ENCODE peak calls at places on chromosomes 4 and X, in seven cellular contexts. J is kidney epithelial cell, A is OCI-LY7, M is PC-9, L is retinal pigment epithelial cell, V is Peyer's patch, O is lower lobe of right lung. Z is an unnamed sample.

GRCh38 chrX:12210196-12210815 is 72.0 kb downstream of the FRMPD4 start:
- DNase-seq in O (no peak), L (no peak), J (peak), V (no peak), M (no peak), A (no peak), Z (no peak)

GRCh38 chr4:93710101-93710846 is 118.3 kb upstream of the ATOH1 start:
- DNase-seq in L (no peak), O (no peak), J (no peak), M (no peak), A (no peak), V (no peak), Z (no peak)

GRCh38 chr4:48910511-48910910 is 3.9 kb upstream of the OCIAD2 start:
- DNase-seq in V (no peak), O (no peak), A (no peak), L (no peak), J (no peak), M (no peak), Z (no peak)

GRCh38 chr4:22356996-22357596 is 158.8 kb downstream of the ADGRA3 start:
- DNase-seq in O (no peak), A (no peak), V (no peak), M (no peak), J (no peak), L (no peak), Z (no peak)

GRCh38 chr4:6668391-6668790 is 25.3 kb upstream of the S100P start:
- DNase-seq in M (peak), J (peak), O (no peak), L (no peak), A (no peak), V (no peak), Z (no peak)

GRCh38 chr4:28788929-28789490 is 1928.4 kb downstream of the STIM2 start:
- DNase-seq in J (no peak), V (no peak), L (no peak), M (no peak), A (no peak), O (no peak), Z (no peak)

GRCh38 chrX:124605518-124605917 is 259.2 kb downstream of the SH2D1A start:
- DNase-seq in A (no peak), V (no peak), O (no peak), M (no peak), J (no peak), L (no peak), Z (no peak)

GRCh38 chr4:87406462-87406861 is 15.5 kb upstream of the HSD17B11 start:
- DNase-seq in V (peak), L (no peak), A (peak), O (no peak), J (no peak), M (no peak), Z (peak)

GRCh38 chr4:8819421-8820177 is 52.0 kb downstream of the HMX1 start:
- DNase-seq in V (no peak), M (no peak), A (no peak), L (no peak), O (no peak), J (no peak), Z (no peak)

GRCh38 chr4:99201687-99202086 is 17.4 kb downstream of the ADH6 start:
- DNase-seq in L (no peak), M (no peak), A (no peak), J (no peak), O (no peak), V (no peak), Z (no peak)

GRCh38 chr4:164847967-164848649 is 28.9 kb upstream of the APELA start:
- DNase-seq in A (no peak), L (no peak), J (no peak), M (no peak), V (no peak), O (no peak), Z (no peak)

GRCh38 chr4:128220286-128221235 is 67.1 kb downstream of the PGRMC2 start:
- DNase-seq in J (no peak), A (peak), O (no peak), M (no peak), L (peak), V (no peak), Z (no peak)

GRCh38 chrX:132023896-132024386 is 839 bp downstream of the STK26 start:
- DNase-seq in M (no peak), L (no peak), J (no peak), O (peak), A (peak), V (peak), Z (peak)

GRCh38 chr4:73816814-73817213 is 19.7 kb upstream of the CXCL6 start:
- DNase-seq in L (no peak), V (no peak), M (peak), A (no peak), J (peak), O (no peak), Z (no peak)

GRCh38 chr4:128338634-128339355 is 51.2 kb upstream of the PGRMC2 start:
- DNase-seq in A (no peak), J (peak), V (no peak), O (no peak), L (peak), M (peak), Z (no peak)

GRCh38 chr4:94678896-94679295 is 78.9 kb upstream of the BMPR1B start:
- DNase-seq in V (no peak), J (no peak), O (no peak), A (no peak), M (no peak), L (no peak), Z (no peak)

GRCh38 chrX:24479924-24480722 is 15.0 kb downstream of the PDK3 start:
- DNase-seq in L (no peak), M (peak), J (no peak), A (peak), O (peak), V (peak), Z (peak)

DNA sequence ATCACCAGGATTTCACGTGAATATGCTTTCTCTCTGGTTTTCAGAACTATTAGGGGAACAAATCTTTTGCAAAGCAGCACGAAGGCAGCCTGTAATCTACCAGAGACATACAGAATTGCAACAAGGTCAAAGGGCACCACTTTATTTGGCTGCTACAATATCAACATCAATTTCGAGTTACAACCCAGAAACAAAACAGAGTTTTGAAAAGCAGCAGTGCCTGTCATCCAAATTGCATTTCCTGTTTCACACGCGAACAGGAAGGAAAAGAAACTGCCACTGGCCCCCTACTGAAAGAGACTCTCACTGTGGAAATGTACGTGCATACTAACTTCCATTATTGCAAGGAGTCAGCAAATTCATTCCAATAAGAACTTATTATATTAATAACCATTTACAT is 17.1 kb upstream of the C1QTNF7 start:
- DNase-seq in V (peak), L (no peak), A (peak), O (no peak), J (no peak), M (no peak), Z (peak)
- H3K4me3 ChIP-seq in V (no peak), L (no peak), A (peak), O (no peak), J (no peak), M (no peak), Z (peak)

GRCh38 chr4:168119100-168119499 is 26.8 kb downstream of the ANXA10 start:
- DNase-seq in V (no peak), M (no peak), J (no peak), A (no peak), L (no peak), O (no peak), Z (no peak)
- TF ChIP-seq CTCF in V (no peak), M (no peak), J (no peak), A (no peak), L (no peak), O (no peak), Z (no peak)

GRCh38 chr4:18391370-18391728 is 369.8 kb upstream of the LCORL start:
- DNase-seq in O (no peak), L (no peak), A (no peak), J (no peak), M (no peak), V (no peak), Z (no peak)
- H3K4me3 ChIP-seq in O (no peak), L (no peak), A (no peak), J (no peak), M (no peak), V (no peak), Z (no peak)

GRCh38 chrX:100649550-100650356 is 5.8 kb downstream of the SRPX2 start:
- DNase-seq in O (peak), J (no peak), V (no peak), A (no peak), M (peak), L (no peak), Z (no peak)
- TF ChIP-seq CTCF in O (no peak), J (no peak), V (no peak), A (no peak), M (no peak), L (no peak), Z (no peak)

DNA sequence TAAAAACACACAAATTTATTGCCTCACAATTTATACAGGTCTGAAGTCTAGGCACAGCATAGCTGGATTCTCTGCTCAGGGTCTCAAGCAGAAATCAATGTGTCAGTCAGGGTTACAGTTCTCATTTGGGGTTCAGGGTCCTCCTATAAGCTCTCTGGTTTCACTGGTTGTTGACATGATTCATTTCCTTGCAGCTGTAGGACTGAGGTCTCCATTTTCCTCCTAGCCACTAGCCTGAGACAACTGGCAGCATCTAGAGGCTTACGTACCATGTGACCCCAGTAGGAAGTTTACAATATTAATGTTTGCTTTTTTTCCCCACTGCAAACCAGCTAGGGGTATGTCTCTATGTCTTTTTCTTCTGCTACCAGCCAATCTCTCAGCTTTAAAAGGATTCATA is 102.5 kb downstream of the CPEB2 start:
- DNase-seq in O (no peak), M (no peak), J (no peak), V (no peak), A (no peak), L (no peak), Z (no peak)
- H3K4me3 ChIP-seq in O (no peak), M (no peak), J (no peak), V (no peak), A (no peak), L (no peak), Z (no peak)

DNA sequence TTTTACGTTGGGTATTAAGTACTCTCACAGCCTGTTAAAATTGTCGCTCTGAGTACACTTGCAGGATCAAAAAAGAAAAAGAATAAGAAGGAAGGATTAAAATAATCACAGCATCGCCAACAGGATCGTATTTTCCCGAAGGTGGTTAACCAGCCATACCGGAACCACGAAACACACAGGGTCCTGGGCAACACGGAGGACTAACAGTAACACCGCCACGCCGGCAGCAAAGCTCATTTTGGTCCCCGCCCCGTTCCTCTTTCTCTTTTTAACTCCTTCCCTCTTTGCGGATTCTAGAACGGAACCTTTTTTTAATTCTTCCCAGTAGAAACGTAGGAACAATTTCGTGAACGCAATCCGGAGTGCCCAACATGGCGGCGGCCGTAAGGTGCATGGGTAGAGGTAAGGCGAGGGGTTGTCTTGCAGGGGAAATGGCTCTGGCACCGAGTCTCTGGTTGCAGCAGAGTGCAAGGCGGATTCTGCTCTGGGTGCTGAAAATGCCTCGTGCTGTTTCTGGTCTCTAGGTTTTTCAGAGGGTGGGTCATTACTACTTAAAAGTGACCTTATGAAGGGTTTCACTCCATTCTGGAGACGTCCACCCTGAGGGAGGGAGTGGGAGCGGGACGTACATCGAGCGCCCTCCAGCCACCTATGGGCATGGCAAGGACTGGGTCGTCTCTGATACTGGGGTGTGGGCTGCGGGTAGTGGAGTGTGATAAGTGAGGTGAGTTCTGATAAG is at the start of gene MRPL1:
- DNase-seq in V (peak), J (peak), A (peak), L (peak), O (peak), M (peak), Z (peak)
- TF ChIP-seq CTCF in V (no peak), J (peak), A (peak), L (no peak), O (no peak), M (no peak), Z (no peak)

DNA sequence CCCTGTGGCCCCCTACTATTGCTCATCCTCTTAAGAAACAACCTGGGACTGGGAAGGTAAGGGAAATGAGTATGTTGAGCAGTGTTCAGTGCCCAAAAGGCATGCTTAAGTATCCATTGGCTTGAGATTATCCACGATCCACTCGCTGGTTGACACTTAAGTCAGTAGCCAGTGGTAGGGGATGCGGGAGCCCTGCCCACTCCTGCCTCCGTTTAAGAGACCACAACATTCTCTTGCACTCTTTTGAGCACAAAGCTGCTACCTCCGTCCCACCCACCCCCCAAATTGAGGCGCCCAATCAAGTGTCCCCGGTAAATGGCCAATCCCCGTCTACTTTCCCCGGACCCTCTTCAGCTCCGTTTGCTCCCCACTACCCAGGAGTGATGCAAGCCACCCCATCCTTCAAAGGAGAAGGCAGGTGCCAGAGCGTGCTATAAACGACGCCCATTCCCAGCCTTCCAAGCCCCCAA is 25.0 kb downstream of the UTP14A start:
- DNase-seq in J (no peak), V (no peak), L (no peak), O (no peak), A (no peak), M (no peak), Z (no peak)
- H3K4me3 ChIP-seq in J (peak), V (peak), L (peak), O (peak), A (peak), M (peak), Z (peak)

Z was measured in CD8-positive, alpha-beta T cell.